ENCODE peak calls at places on chromosomes 5 and 9, in four cellular contexts. One of them, this sample, is unnamed. For H3K4me1, the result is how much of the 10 kb centered on the place peaks cover.

GRCh38 chr5:173050791-173051190 is 5.4 kb upstream of the CREBRF start:
- DNase-seq in uterus: no peak
- DNase-seq in endodermal cell: no peak
- DNase-seq in transverse colon: no peak
- DNase-seq in this sample: no peak

GRCh38 chr9:131714161-131714646 is 25.7 kb downstream of the RAPGEF1 start:
- DNase-seq in transverse colon: no peak
- DNase-seq in uterus: peak
- DNase-seq in endodermal cell: no peak
- DNase-seq in this sample: no peak

GRCh38 chr9:81145331-81145963 is 543.9 kb downstream of the TLE1 start:
- DNase-seq in transverse colon: no peak
- DNase-seq in endodermal cell: no peak
- DNase-seq in uterus: no peak
- DNase-seq in this sample: no peak

GRCh38 chr9:111483419-111483861 is 743 bp downstream of the ECPAS start:
- DNase-seq in transverse colon: peak
- DNase-seq in endodermal cell: peak
- DNase-seq in uterus: no peak
- DNase-seq in this sample: no peak

GRCh38 chr9:2181794-2182193 is 166.6 kb downstream of the SMARCA2 start:
- DNase-seq in uterus: no peak
- DNase-seq in transverse colon: peak
- DNase-seq in endodermal cell: peak
- DNase-seq in this sample: no peak

GRCh38 chr5:42715791-42716190 is 40.8 kb upstream of the CCDC152 start:
- DNase-seq in endodermal cell: no peak
- DNase-seq in uterus: no peak
- DNase-seq in transverse colon: no peak
- DNase-seq in this sample: no peak

GRCh38 chr9:86246752-86247161 is 12.7 kb downstream of the C9orf153 start:
- DNase-seq in transverse colon: no peak
- DNase-seq in endodermal cell: no peak
- DNase-seq in uterus: no peak
- DNase-seq in this sample: no peak

GRCh38 chr9:114662081-114662989 is 4.7 kb upstream of the TEX53 start:
- DNase-seq in transverse colon: peak
- DNase-seq in uterus: no peak
- DNase-seq in endodermal cell: peak
- DNase-seq in this sample: no peak

GRCh38 chr5:56839062-56839461 is 23.7 kb downstream of the MAP3K1 start:
- DNase-seq in endodermal cell: no peak
- DNase-seq in uterus: no peak
- DNase-seq in transverse colon: no peak
- DNase-seq in this sample: no peak

GRCh38 chr9:74771262-74771585 is 116.5 kb downstream of the TRPM6 start:
- DNase-seq in uterus: no peak
- DNase-seq in endodermal cell: no peak
- DNase-seq in transverse colon: no peak
- DNase-seq in this sample: no peak

GRCh38 chr5:72598461-72599433 is 91.5 kb upstream of the ZNF366 start:
- DNase-seq in endodermal cell: no peak
- DNase-seq in uterus: no peak
- DNase-seq in transverse colon: no peak
- DNase-seq in this sample: no peak

GRCh38 chr9:846852-847251 is 5.4 kb downstream of the DMRT1 start:
- DNase-seq in endodermal cell: peak
- DNase-seq in transverse colon: no peak
- DNase-seq in uterus: no peak
- DNase-seq in this sample: no peak

GRCh38 chr9:73121375-73121935 is 30.2 kb upstream of the ANXA1 start:
- DNase-seq in transverse colon: no peak
- DNase-seq in endodermal cell: no peak
- DNase-seq in uterus: no peak
- DNase-seq in this sample: no peak

GRCh38 chr9:37156781-37157356 is 36.5 kb downstream of the ZCCHC7 start:
- DNase-seq in uterus: no peak
- DNase-seq in endodermal cell: peak
- DNase-seq in transverse colon: no peak
- DNase-seq in this sample: no peak

GRCh38 chr9:76916231-76916630 is 10.3 kb upstream of the PRUNE2 start:
- DNase-seq in uterus: no peak
- DNase-seq in endodermal cell: no peak
- DNase-seq in transverse colon: no peak
- DNase-seq in this sample: no peak

GRCh38 chr9:120265791-120266190 is 314.2 kb downstream of the CDK5RAP2 start:
- DNase-seq in uterus: no peak
- DNase-seq in transverse colon: no peak
- DNase-seq in endodermal cell: no peak
- DNase-seq in this sample: no peak

GRCh38 chr5:82635561-82636288 is 357.6 kb upstream of the RPS23 start:
- DNase-seq in transverse colon: peak
- DNase-seq in endodermal cell: no peak
- DNase-seq in uterus: no peak
- DNase-seq in this sample: no peak

GRCh38 chr5:172283020-172283861 is at the start of gene UBTD2:
- DNase-seq in endodermal cell: peak
- DNase-seq in transverse colon: peak
- DNase-seq in uterus: peak
- DNase-seq in this sample: peak

GRCh38 chr5:91219803-91220371 is 163.2 kb downstream of the ARRDC3 start:
- DNase-seq in transverse colon: no peak
- DNase-seq in endodermal cell: peak
- DNase-seq in uterus: no peak
- DNase-seq in this sample: no peak

GRCh38 chr5:139383275-139383992 is at the start of gene SLC23A1:
- DNase-seq in endodermal cell: peak
- DNase-seq in transverse colon: peak
- DNase-seq in uterus: peak
- DNase-seq in this sample: peak

GRCh38 chr9:92668746-92669526 is 995 bp downstream of the IPPK start:
- DNase-seq in uterus: no peak
- DNase-seq in endodermal cell: peak
- DNase-seq in transverse colon: peak
- DNase-seq in this sample: peak

GRCh38 chr5:120108586-120109254 is 355.4 kb upstream of the PRR16 start:
- DNase-seq in transverse colon: no peak
- DNase-seq in uterus: no peak
- DNase-seq in endodermal cell: no peak
- DNase-seq in this sample: no peak

GRCh38 chr5:157213527-157214243 is 33.0 kb downstream of the ITK start:
- DNase-seq in endodermal cell: no peak
- DNase-seq in transverse colon: no peak
- DNase-seq in uterus: no peak
- DNase-seq in this sample: no peak

GRCh38 chr5:159582756-159583523 is 252.7 kb upstream of the IL12B start:
- DNase-seq in uterus: no peak
- DNase-seq in endodermal cell: no peak
- DNase-seq in transverse colon: no peak
- DNase-seq in this sample: no peak

GRCh38 chr9:116362493-116362892 is 208.9 kb downstream of the PAPPA start:
- DNase-seq in transverse colon: no peak
- DNase-seq in uterus: no peak
- DNase-seq in endodermal cell: no peak
- DNase-seq in this sample: no peak

GRCh38 chr5:97547999-97548797 is 365.2 kb upstream of the RIOK2 start:
- DNase-seq in transverse colon: no peak
- DNase-seq in endodermal cell: no peak
- DNase-seq in uterus: no peak
- DNase-seq in this sample: no peak

GRCh38 chr9:106921989-106922388 is 59.0 kb downstream of the ZNF462 start:
- DNase-seq in endodermal cell: no peak
- DNase-seq in uterus: no peak
- DNase-seq in transverse colon: no peak
- DNase-seq in this sample: no peak
- H3K4me1 ChIP-seq in endodermal cell: under half
- H3K4me1 ChIP-seq in uterus: under half
- H3K4me1 ChIP-seq in transverse colon: under half
- H3K4me1 ChIP-seq in this sample: under half

GRCh38 chr9:126613656-126614055 is at the start of gene LMX1B:
- DNase-seq in uterus: no peak
- DNase-seq in endodermal cell: peak
- DNase-seq in transverse colon: peak
- DNase-seq in this sample: peak
- H3K4me1 ChIP-seq in uterus: under half
- H3K4me1 ChIP-seq in endodermal cell: under half
- H3K4me1 ChIP-seq in transverse colon: under half
- H3K4me1 ChIP-seq in this sample: half or more

GRCh38 chr5:142280066-142281011 is 44.5 kb downstream of the SPRY4 start:
- DNase-seq in endodermal cell: peak
- DNase-seq in uterus: peak
- DNase-seq in transverse colon: no peak
- DNase-seq in this sample: no peak
- H3K4me1 ChIP-seq in endodermal cell: under half
- H3K4me1 ChIP-seq in uterus: under half
- H3K4me1 ChIP-seq in transverse colon: under half
- H3K4me1 ChIP-seq in this sample: under half

DNA sequence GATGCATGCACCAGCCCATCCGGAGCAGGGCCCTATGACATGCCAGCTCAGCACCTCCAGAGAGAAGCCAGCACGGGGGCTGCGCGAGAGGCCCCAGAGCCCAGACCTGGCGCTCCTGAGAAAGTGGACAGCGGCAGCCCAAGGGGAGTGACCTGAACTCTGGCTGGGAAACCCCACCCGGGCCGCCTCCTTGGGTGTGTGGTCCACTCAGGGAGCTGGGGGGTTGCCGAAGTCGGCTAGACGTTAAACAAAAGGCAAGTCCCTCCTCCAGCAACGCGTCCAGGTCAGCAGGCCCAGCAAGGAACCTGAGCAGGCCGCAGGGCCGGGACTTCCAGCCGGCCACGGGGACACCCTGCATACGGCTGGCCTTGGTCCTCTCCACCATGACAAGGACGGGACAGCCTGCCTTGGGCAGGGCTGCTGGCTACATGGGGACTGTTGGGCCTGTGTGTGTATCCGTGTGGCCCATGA is 35.7 kb downstream of the NACC2 start:
- DNase-seq in transverse colon: no peak
- DNase-seq in uterus: no peak
- DNase-seq in endodermal cell: no peak
- DNase-seq in this sample: no peak
- H3K4me1 ChIP-seq in transverse colon: under half
- H3K4me1 ChIP-seq in uterus: under half
- H3K4me1 ChIP-seq in endodermal cell: under half
- H3K4me1 ChIP-seq in this sample: under half

DNA sequence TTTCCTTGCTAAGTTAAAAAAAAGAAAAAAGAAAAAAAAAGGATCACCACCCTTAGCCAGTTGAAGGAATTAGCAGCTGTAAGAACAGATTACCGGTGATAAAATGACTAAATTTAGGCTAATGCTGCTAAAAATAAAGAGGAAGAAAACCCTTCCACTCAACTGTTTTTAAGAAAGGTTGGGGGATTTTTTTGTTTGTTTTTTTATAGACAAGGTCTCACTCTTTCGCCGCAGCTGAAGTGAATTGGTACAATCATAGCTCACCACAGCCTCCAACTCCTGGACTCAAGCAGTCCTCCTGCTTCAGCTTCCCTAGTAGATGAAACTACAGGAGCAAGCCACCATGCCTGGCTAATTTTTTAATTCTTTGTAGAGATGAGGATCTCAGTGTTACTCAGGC is 101.7 kb downstream of the SNCAIP start:
- DNase-seq in transverse colon: no peak
- DNase-seq in uterus: no peak
- DNase-seq in endodermal cell: no peak
- DNase-seq in this sample: no peak
- H3K4me1 ChIP-seq in transverse colon: under half
- H3K4me1 ChIP-seq in uterus: under half
- H3K4me1 ChIP-seq in endodermal cell: under half
- H3K4me1 ChIP-seq in this sample: under half

GRCh38 chr5:14267166-14267838 is 124.2 kb downstream of the TRIO start:
- DNase-seq in uterus: no peak
- DNase-seq in transverse colon: no peak
- DNase-seq in endodermal cell: peak
- DNase-seq in this sample: no peak
- H3K4me1 ChIP-seq in uterus: under half
- H3K4me1 ChIP-seq in transverse colon: under half
- H3K4me1 ChIP-seq in endodermal cell: under half
- H3K4me1 ChIP-seq in this sample: half or more

DNA sequence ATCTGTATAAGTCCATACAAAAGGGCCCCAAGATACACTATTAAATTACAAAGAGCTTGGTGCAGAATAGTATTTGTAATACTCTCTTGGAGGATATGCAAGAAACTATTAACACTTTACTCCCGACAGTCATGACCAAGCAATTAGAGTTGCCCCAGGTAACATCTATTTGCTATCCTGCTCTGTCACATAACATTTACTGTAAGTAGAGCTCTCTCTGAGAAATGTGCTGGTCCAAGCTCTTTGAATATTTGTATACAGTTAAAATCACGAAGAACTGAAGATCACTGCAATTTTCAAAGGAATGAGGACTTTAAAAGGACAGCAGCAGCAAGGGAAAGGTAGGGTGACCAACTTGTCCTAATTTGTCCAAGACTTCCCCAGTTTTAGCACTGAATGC is 553.7 kb downstream of the RAB3C start:
- DNase-seq in transverse colon: no peak
- DNase-seq in endodermal cell: no peak
- DNase-seq in uterus: no peak
- DNase-seq in this sample: no peak
- H3K4me1 ChIP-seq in transverse colon: under half
- H3K4me1 ChIP-seq in endodermal cell: under half
- H3K4me1 ChIP-seq in uterus: under half
- H3K4me1 ChIP-seq in this sample: under half

GRCh38 chr5:175691761-175692160 is 33.9 kb downstream of the HRH2 start:
- DNase-seq in uterus: no peak
- DNase-seq in endodermal cell: no peak
- DNase-seq in transverse colon: no peak
- DNase-seq in this sample: no peak
- H3K4me1 ChIP-seq in uterus: under half
- H3K4me1 ChIP-seq in endodermal cell: under half
- H3K4me1 ChIP-seq in transverse colon: under half
- H3K4me1 ChIP-seq in this sample: under half

GRCh38 chr5:16857635-16858034 is 78.5 kb downstream of the MYO10 start:
- DNase-seq in transverse colon: no peak
- DNase-seq in endodermal cell: no peak
- DNase-seq in uterus: no peak
- DNase-seq in this sample: no peak
- H3K4me1 ChIP-seq in transverse colon: under half
- H3K4me1 ChIP-seq in endodermal cell: under half
- H3K4me1 ChIP-seq in uterus: under half
- H3K4me1 ChIP-seq in this sample: under half

This sample was measured in suprapubic skin.